ENCODE peak calls at places on chromosomes 5 and 9, in five cellular contexts. N is A549, P is fibroblast of lung, W is Peyer's patch, S is spleen. U is an unnamed sample.

GRCh38 chr9:134689320-134690181 is 47.9 kb downstream of the COL5A1 start:
- DNase-seq in W (peak; percentile 67), S (peak; percentile 84), N (peak; percentile 59), P (peak; percentile 48), U (no peak)

GRCh38 chr5:172920447-172920849 is 38.8 kb upstream of the RPL26L1 start:
- DNase-seq in N (peak; percentile 97), S (no peak), W (no peak), P (peak; percentile 99), U (peak; percentile 68)

GRCh38 chr9:4548796-4549725 is 58.8 kb downstream of the SLC1A1 start:
- DNase-seq in N (peak; percentile 44), S (no peak), P (no peak), W (peak; percentile 56), U (no peak)

GRCh38 chr5:157458835-157459234 is 1.2 kb upstream of the NIPAL4 start:
- DNase-seq in S (no peak), W (no peak), P (no peak), N (no peak), U (no peak)

GRCh38 chr9:557601-558201 is 283.8 kb upstream of the DMRT1 start:
- DNase-seq in S (no peak), W (no peak), N (peak; percentile 91), P (peak; percentile 54), U (peak; percentile 66)

GRCh38 chr5:147223951-147224791 is 10.7 kb upstream of the STK32A start:
- DNase-seq in P (peak; percentile 48), N (peak; percentile 38), S (no peak), W (no peak), U (no peak)

GRCh38 chr9:110214553-110214952 is 6.6 kb upstream of the C9orf152 start:
- DNase-seq in P (no peak), W (no peak), N (no peak), S (no peak), U (no peak)

GRCh38 chr5:137735531-137736284 is at the start of gene KLHL3:
- DNase-seq in N (no peak), P (peak; percentile 63), S (peak; percentile 76), W (peak; percentile 60), U (no peak)

GRCh38 chr5:25327173-25327572 is 682.4 kb upstream of the CDH10 start:
- DNase-seq in W (no peak), N (no peak), S (no peak), P (no peak), U (no peak)

GRCh38 chr5:179274321-179275315 is 70.6 kb downstream of the ADAMTS2 start:
- DNase-seq in N (no peak), P (no peak), W (no peak), S (peak; percentile 24), U (no peak)

GRCh38 chr5:149773245-149774095 is 43.4 kb downstream of the PPARGC1B start:
- DNase-seq in N (no peak), P (no peak), S (no peak), W (no peak), U (no peak)

GRCh38 chr9:73080110-73080683 is 71.5 kb upstream of the ANXA1 start:
- DNase-seq in P (no peak), S (no peak), W (no peak), N (peak; percentile 76), U (no peak)

GRCh38 chr5:125409496-125410351 is 663.3 kb upstream of the ZNF608 start:
- DNase-seq in N (no peak), S (no peak), P (peak; percentile 68), W (no peak), U (no peak)

GRCh38 chr9:136495401-136495800 is 12.6 kb upstream of the SEC16A start:
- DNase-seq in N (no peak), S (no peak), P (no peak), W (no peak), U (no peak)

GRCh38 chr9:2134391-2134790 is 119.2 kb downstream of the SMARCA2 start:
- DNase-seq in P (peak; percentile 49), N (no peak), S (no peak), W (no peak), U (no peak)

GRCh38 chr5:3845249-3845648 is 249.6 kb downstream of the IRX1 start:
- DNase-seq in P (peak; percentile 7), N (no peak), W (no peak), S (no peak), U (no peak)

GRCh38 chr5:138035605-138036537 is 3.0 kb upstream of the FAM13B start:
- DNase-seq in S (no peak), N (peak; percentile 93), P (peak; percentile 81), W (no peak), U (peak; percentile 59)

GRCh38 chr9:69121155-69122085 is 52.7 kb upstream of the TJP2 start:
- DNase-seq in S (peak; percentile 85), N (peak; percentile 21), P (peak; percentile 34), W (peak; percentile 83), U (no peak)

GRCh38 chr9:130499804-130500263 is 55.1 kb downstream of the ASS1 start:
- DNase-seq in S (no peak), N (peak; percentile 44), W (peak; percentile 74), P (no peak), U (peak; percentile 57)

GRCh38 chr9:96062854-96063253 is 187.4 kb downstream of the ERCC6L2 start:
- DNase-seq in P (no peak), N (no peak), S (no peak), W (no peak), U (no peak)

GRCh38 chr5:128101676-128102075 is 18.1 kb downstream of the SLC12A2 start:
- DNase-seq in W (no peak), N (no peak), P (peak; percentile 55), S (no peak), U (no peak)

GRCh38 chr9:107283621-107284616 is 840 bp downstream of the RAD23B start:
- DNase-seq in P (peak; percentile 76), S (peak; percentile 95), N (peak; percentile 84), W (peak; percentile 81), U (no peak)

GRCh38 chr5:64971990-64972389 is 203.3 kb downstream of the CWC27 start:
- DNase-seq in W (no peak), P (no peak), N (no peak), S (no peak), U (no peak)

GRCh38 chr5:11563822-11564221 is 340.4 kb downstream of the CTNND2 start:
- DNase-seq in S (no peak), N (no peak), W (no peak), P (no peak), U (no peak)

GRCh38 chr9:135332516-135332915 is 147.1 kb upstream of the PPP1R26 start:
- DNase-seq in W (no peak), P (no peak), S (no peak), N (no peak), U (no peak)

GRCh38 chr5:159095882-159096554 is 3.7 kb downstream of the EBF1 start:
- DNase-seq in P (no peak), N (no peak), W (no peak), S (no peak), U (no peak)

GRCh38 chr9:37369671-37370070 is 52.8 kb upstream of the GRHPR start:
- DNase-seq in W (no peak), N (no peak), S (no peak), P (no peak), U (no peak)

GRCh38 chr9:136576269-136576626 is 30.4 kb upstream of the NOTCH1 start:
- DNase-seq in S (no peak), N (peak; percentile 51), P (peak; percentile 36), W (no peak), U (no peak)

GRCh38 chr9:13896047-13896446 is 417.9 kb downstream of the NFIB start:
- DNase-seq in S (no peak), N (no peak), W (no peak), P (peak; percentile 5), U (no peak)

GRCh38 chr5:163460562-163461176 is at the start of gene HMMR:
- DNase-seq in N (peak; percentile 53), S (no peak), P (peak; percentile 44), W (no peak), U (no peak)

DNA sequence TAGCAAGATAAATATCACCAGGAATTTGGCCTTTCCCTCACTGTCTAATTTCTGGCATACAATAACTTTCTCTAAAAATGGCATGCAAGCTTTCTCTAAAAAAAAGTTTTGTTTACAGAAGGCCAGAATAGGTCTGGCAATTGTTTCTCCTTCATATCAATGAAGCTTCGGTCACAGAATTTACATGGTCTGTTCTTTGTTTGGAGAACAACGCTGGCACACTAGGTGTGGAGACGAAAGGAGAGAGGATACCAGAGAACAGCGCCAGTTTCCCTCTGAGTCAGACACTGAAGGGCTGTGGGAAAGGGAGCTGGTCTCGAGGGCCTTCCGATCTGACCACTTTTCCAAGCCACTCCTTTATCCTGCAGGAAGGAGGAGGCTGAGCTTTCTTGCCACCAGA is 60.1 kb upstream of the ITGA1 start:
- DNase-seq in S (no peak), P (peak; percentile 48), W (no peak), N (no peak), U (peak; percentile 63)
- H3K27ac ChIP-seq in S (peak overlapping the region; percentile 86), P (no peak overlapping the region), W (peak overlapping the region; percentile 26), N (no peak overlapping the region), U (peak overlapping the region; percentile 66)

DNA sequence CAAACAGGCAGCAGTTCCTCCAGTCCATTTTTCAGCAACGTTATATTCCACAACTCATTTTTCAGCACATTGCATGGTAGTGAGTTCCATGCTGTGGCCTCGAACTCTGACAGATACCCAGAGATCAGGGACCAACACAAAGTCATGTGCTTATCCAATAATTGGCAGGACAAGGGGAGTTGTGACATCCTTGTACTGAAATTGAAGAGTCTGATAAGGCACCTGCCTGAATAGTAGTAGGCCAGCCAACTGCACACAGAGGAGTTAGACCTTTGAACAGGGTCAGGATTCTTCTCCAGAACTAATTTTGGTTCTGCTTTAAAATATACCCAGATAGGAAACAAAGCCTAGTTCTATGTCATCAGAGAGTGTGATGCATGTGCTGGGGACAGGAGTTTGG is 46.7 kb downstream of the GRAMD2B start:
- DNase-seq in W (no peak), N (no peak), P (no peak), S (no peak), U (no peak)
- H3K27ac ChIP-seq in W (no peak overlapping the region), N (no peak overlapping the region), P (no peak overlapping the region), S (no peak overlapping the region), U (peak overlapping the region; percentile 80)

GRCh38 chr9:131738838-131739191 is 1.1 kb downstream of the RAPGEF1 start:
- DNase-seq in W (peak; percentile 73), S (no peak), P (no peak), N (no peak), U (no peak)

GRCh38 chr9:131735238-131736181 is 4.4 kb downstream of the RAPGEF1 start:
- DNase-seq in N (peak; percentile 86), S (no peak), W (peak; percentile 87), P (peak; percentile 34), U (no peak)

GRCh38 chr9:131736440-131736839 is 3.4 kb downstream of the RAPGEF1 start:
- DNase-seq in S (no peak), N (no peak), P (no peak), W (no peak), U (no peak)

GRCh38 chr9:131738293-131738692 is 1.6 kb downstream of the RAPGEF1 start:
- DNase-seq in W (no peak), P (no peak), S (no peak), N (no peak), U (no peak)

GRCh38 chr9:131737426-131737825 is 2.5 kb downstream of the RAPGEF1 start:
- DNase-seq in S (no peak), P (no peak), N (no peak), W (no peak), U (no peak)
- H3K27ac ChIP-seq in S (peak overlapping the region; percentile 98), P (no peak overlapping the region), N (peak overlapping the region; percentile 15), W (peak overlapping the region; percentile 68), U (no peak overlapping the region)

DNA sequence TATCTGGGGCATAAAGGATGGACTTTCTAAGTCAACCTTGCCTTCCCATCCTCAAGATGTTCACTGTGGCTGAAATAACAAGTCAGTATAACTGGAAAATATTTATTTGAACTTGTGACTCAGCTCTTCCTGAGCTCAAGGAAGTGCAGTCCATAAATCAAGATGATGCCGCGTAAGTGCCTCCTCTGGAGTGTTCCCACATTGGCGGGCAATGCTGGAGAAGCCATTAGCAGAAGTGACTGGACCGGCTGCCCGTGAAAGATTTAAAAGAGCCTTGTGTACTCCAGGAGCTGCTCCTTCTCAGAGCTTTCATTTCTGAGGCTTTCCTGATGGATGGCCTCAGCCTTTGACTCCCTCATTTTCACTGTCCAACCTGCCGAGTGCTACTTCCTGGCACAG is 17.4 kb downstream of the TMOD1 start:
- DNase-seq in S (no peak), N (peak; percentile 79), W (no peak), P (peak; percentile 83), U (peak; percentile 67)
- H3K27ac ChIP-seq in S (no peak overlapping the region), N (peak overlapping the region; percentile 76), W (no peak overlapping the region), P (no peak overlapping the region), U (no peak overlapping the region)